ENCODE peak calls at places on chromosome 20, in ten cellular contexts. X, D, Q, V, F, Y, W, N, U and S are unnamed samples. For H3K4me1, the result is how much of the 10 kb centered on the place peaks cover.

GRCh38 chr20:16485406-16485805 is 87.8 kb downstream of the KIF16B start:
- DNase-seq in X (no peak), D (no peak), Q (no peak), V (no peak), F (no peak), Y (no peak), W (no peak), N (no peak), U (no peak), S (no peak)

GRCh38 chr20:58710481-58711265 is 18.1 kb downstream of the NPEPL1 start:
- DNase-seq in X (peak), D (no peak), Q (no peak), V (no peak), F (peak), Y (no peak), W (no peak), N (peak), U (peak), S (no peak)

GRCh38 chr20:6767166-6767535 is 335 bp upstream of the BMP2 start:
- DNase-seq in X (no peak), D (no peak), Q (no peak), V (peak), F (no peak), Y (no peak), W (no peak), N (no peak), U (no peak), S (no peak)

GRCh38 chr20:24164360-24164759 is 175.8 kb upstream of the GGTLC1 start:
- DNase-seq in X (no peak), D (peak), Q (no peak), V (no peak), F (no peak), Y (peak), W (no peak), N (no peak), U (no peak), S (peak)

GRCh38 chr20:434661-435419 is 26.7 kb downstream of the RBCK1 start:
- DNase-seq in X (no peak), D (no peak), Q (peak), V (no peak), F (peak), Y (no peak), W (no peak), N (no peak), U (no peak), S (no peak)

GRCh38 chr20:38725959-38726848 is 1.9 kb downstream of the SLC32A1 start:
- DNase-seq in X (peak), D (no peak), Q (peak), V (peak), F (no peak), Y (peak), W (peak), N (peak), U (peak), S (peak)

GRCh38 chr20:19735446-19735845 is 22.6 kb upstream of the RIN2 start:
- DNase-seq in X (peak), D (no peak), Q (peak), V (peak), F (peak), Y (peak), W (peak), N (peak), U (peak), S (peak)

GRCh38 chr20:54044156-54044555 is 26.2 kb downstream of the BCAS1 start:
- DNase-seq in X (peak), D (no peak), Q (no peak), V (peak), F (no peak), Y (no peak), W (no peak), N (no peak), U (no peak), S (peak)

DNA sequence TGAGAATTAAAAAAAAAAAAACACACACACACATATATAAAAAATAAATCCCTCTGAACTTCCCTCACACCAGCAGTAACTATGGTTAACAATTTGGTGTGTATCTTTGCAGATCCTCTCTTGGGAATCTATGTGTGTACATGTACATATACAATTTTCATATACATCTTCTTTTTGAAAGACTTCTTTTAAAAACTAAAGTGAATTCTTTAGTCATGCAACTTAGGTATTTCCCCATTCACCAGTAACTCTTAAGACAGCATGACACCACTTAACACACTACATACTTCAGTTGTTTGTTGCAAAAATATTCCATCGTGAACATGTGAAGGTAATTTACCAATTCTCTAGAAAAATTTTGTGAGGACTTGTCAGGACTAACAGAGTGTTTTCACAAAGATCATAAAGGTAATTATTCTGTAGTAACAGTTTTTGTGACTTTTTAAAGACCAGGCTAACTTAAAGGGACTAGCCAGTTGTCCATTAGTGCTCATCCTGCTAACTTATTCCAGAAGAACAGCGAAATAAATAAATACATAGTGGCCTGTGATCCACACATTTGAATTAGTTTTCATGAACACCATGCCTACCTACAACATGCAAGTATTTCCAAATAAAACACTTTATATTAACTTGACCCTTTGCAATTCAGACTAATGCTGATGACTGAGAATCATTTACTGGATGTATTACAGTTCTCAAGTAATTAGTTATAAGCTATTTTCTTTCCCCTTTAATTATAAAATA is 12.1 kb downstream of the RBM39 start:
- DNase-seq in X (no peak), D (no peak), Q (no peak), V (no peak), F (no peak), Y (no peak), W (no peak), N (no peak), U (no peak), S (no peak)
- H3K4me1 ChIP-seq in X (under half), D (under half), Q (under half), V (under half), F (under half), Y (under half), W (half or more), N (under half), U (under half), S (under half)

DNA sequence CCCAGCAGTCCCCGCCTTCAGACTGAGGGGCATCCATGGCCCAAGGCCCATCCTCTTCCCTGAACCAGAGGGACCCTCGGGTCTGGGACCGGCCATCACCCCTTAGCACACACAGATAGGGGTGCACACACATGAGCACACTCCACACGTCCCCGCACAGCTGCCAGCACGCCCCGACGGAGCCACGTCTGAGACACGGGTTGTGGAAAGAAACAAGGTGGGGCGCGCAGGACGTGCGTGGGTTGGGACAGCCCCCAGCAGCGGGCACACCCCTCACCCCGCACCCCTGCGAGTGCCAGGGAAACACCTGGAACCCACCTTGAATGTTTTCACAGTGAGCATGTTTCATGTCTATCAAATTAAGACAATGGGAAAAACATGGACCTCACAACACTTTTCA is 6.4 kb downstream of the GATA5 start:
- DNase-seq in X (no peak), D (no peak), Q (no peak), V (no peak), F (no peak), Y (no peak), W (no peak), N (no peak), U (no peak), S (no peak)
- H3K4me1 ChIP-seq in X (under half), D (under half), Q (under half), V (under half), F (under half), Y (under half), W (under half), N (under half), U (under half), S (under half)

GRCh38 chr20:62978559-62978938 is 26.0 kb downstream of the SLC17A9 start:
- DNase-seq in X (no peak), D (peak), Q (no peak), V (no peak), F (no peak), Y (no peak), W (no peak), N (no peak), U (no peak), S (no peak)
- H3K4me1 ChIP-seq in X (under half), D (under half), Q (under half), V (under half), F (under half), Y (under half), W (under half), N (under half), U (under half), S (under half)

GRCh38 chr20:25244976-25245375 is 2.9 kb upstream of the PYGB start:
- DNase-seq in X (no peak), D (no peak), Q (no peak), V (no peak), F (no peak), Y (no peak), W (no peak), N (no peak), U (no peak), S (no peak)
- H3K4me1 ChIP-seq in X (under half), D (under half), Q (under half), V (under half), F (under half), Y (under half), W (under half), N (under half), U (under half), S (under half)

GRCh38 chr20:57395111-57395959 is 4.1 kb downstream of the RBM38 start:
- DNase-seq in X (no peak), D (no peak), Q (peak), V (peak), F (peak), Y (no peak), W (peak), N (peak), U (peak), S (no peak)
- H3K4me1 ChIP-seq in X (under half), D (half or more), Q (under half), V (under half), F (under half), Y (under half), W (half or more), N (under half), U (under half), S (under half)